ENCODE peak calls at places on chromosomes 1 and 21, in seven cellular contexts. L is CD8-positive, alpha-beta T cell; T is thoracic aorta; M is IMR-90; O is K562; V is OCI-LY7; I is tibial artery. D is an unnamed sample.

GRCh38 chr1:177800386-177801058 is 169.3 kb downstream of the SEC16B start:
- DNase-seq in I (no peak), V (no peak), L (no peak), O (no peak), T (no peak), M (peak; percentile 35), D (peak; percentile 88)

GRCh38 chr1:63902844-63903589 is 129.2 kb downstream of the ROR1 start:
- DNase-seq in I (peak; percentile 75), L (no peak), O (no peak), M (peak; percentile 29), T (no peak), V (no peak), D (no peak)

GRCh38 chr1:54653036-54653435 is 11.4 kb downstream of the MROH7 start:
- DNase-seq in V (no peak), M (peak; percentile 13), T (no peak), L (no peak), O (no peak), I (no peak), D (no peak)

GRCh38 chr1:63101336-63101735 is 221.0 kb upstream of the FOXD3 start:
- DNase-seq in L (no peak), O (no peak), T (no peak), V (no peak), M (no peak), I (no peak), D (no peak)

GRCh38 chr1:110237406-110238152 is 27.5 kb downstream of the KCNC4 start:
- DNase-seq in I (no peak), O (no peak), T (no peak), V (no peak), M (no peak), L (no peak), D (no peak)

GRCh38 chr1:221117548-221117951 is 238.3 kb downstream of the HLX start:
- DNase-seq in L (no peak), O (no peak), V (no peak), T (no peak), M (peak; percentile 77), I (peak; percentile 73), D (no peak)

GRCh38 chr1:24491577-24492360 is 10.9 kb upstream of the RCAN3 start:
- DNase-seq in V (no peak), T (no peak), M (no peak), L (no peak), I (peak; percentile 27), O (no peak), D (no peak)

GRCh38 chr21:41568606-41569385 is 60.8 kb upstream of the TMPRSS2 start:
- DNase-seq in V (no peak), I (no peak), T (no peak), L (no peak), O (no peak), M (no peak), D (no peak)

GRCh38 chr1:52662645-52663313 is 29.8 kb downstream of the SHISAL2A start:
- DNase-seq in L (no peak), V (no peak), I (no peak), M (peak; percentile 52), O (no peak), T (no peak), D (peak; percentile 75)

DNA sequence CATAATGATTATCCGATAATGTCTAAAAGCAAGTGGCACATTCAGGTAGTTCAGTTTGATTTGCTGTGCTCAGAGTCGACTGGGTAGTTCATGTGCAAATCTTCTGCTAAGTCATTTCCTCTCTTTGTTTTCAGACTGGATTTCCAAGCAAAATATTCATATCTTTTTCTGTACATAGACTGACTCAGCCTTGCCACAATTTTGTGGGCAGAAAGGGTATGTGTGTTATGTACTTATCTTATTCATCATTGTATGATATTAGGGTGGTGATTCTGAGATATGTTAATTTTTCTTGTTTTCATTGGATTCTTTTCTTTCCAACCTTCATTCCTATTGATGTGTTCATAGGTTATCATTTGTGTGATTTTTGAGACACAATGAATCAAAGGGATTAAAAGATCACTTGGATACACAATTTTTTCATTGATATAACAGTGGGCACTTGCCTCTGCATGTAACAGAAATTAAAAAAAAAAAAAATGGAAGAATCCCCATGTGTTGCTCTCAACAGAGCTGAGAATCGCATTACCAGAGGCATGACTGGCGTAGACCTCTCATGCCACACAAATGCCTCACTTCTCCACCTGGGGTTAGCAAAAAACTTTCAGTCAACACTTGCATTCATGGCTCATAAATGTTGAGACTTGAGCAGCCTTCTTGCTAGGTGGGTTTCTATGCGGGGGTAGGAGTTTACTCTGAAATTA is 355.5 kb downstream of the LTN1 start:
- DNase-seq in L (no peak), O (no peak), M (peak; percentile 94), V (no peak), I (no peak), T (no peak), D (peak; percentile 99)
- TF ChIP-seq CTCF in L (no peak), O (no peak), M (no peak), V (no peak), I (no peak), T (no peak), D (peak; percentile 51)

DNA sequence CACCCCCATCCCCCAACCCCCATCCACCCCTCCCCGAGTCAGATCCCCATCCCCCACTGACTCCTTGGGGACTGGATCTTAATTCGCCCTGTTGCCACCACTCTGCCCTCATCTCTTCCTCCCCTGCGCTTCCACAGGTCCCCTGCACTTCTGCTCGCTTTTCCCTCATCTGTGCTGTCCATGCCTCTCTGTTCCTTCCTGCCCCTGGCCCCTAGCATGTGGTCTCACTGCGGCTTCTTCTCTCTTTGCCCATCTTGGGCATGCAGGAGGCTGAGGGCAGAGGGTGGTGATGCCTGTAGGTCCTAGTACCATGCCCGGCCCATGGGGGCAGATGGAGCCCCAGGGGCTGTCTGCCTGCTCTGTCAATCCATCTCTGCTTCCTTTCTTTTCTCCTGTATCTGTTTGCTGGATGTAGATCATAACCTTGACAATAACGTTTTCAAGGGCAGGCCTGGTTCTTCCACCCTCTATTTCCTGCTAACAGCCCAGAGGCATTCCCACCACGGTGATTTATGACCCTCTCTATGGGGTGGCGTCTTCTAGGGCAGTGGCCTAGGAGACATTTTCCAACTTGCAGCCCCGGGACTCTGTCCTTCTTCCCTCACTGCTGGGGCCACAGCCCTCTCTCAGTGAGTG is 33.7 kb downstream of the TMEM51 start:
- DNase-seq in L (no peak), T (no peak), I (no peak), M (no peak), V (no peak), O (no peak), D (no peak)
- H3K4me1 ChIP-seq in L (no peaks in the 10 kb centered on the region), T (no peaks in the 10 kb centered on the region), I (no peaks in the 10 kb centered on the region), M (peaks cover 33% of the 10 kb centered on the region), V (no peaks in the 10 kb centered on the region), O (no peaks in the 10 kb centered on the region), D (peaks cover 5% of the 10 kb centered on the region)

GRCh38 chr1:187027259-187027658 is 198.5 kb downstream of the PLA2G4A start:
- DNase-seq in L (no peak), I (no peak), O (no peak), M (no peak), T (no peak), V (no peak), D (no peak)

GRCh38 chr1:187037973-187038553 is 209.3 kb downstream of the PLA2G4A start:
- DNase-seq in L (no peak), O (no peak), M (no peak), V (no peak), T (no peak), I (no peak), D (no peak)

GRCh38 chr1:187033721-187034120 is 205.0 kb downstream of the PLA2G4A start:
- DNase-seq in V (no peak), I (no peak), M (no peak), T (no peak), L (no peak), O (no peak), D (no peak)

GRCh38 chr1:187032982-187033705 is 204.4 kb downstream of the PLA2G4A start:
- DNase-seq in I (no peak), V (no peak), O (no peak), T (no peak), M (no peak), L (no peak), D (no peak)

DNA sequence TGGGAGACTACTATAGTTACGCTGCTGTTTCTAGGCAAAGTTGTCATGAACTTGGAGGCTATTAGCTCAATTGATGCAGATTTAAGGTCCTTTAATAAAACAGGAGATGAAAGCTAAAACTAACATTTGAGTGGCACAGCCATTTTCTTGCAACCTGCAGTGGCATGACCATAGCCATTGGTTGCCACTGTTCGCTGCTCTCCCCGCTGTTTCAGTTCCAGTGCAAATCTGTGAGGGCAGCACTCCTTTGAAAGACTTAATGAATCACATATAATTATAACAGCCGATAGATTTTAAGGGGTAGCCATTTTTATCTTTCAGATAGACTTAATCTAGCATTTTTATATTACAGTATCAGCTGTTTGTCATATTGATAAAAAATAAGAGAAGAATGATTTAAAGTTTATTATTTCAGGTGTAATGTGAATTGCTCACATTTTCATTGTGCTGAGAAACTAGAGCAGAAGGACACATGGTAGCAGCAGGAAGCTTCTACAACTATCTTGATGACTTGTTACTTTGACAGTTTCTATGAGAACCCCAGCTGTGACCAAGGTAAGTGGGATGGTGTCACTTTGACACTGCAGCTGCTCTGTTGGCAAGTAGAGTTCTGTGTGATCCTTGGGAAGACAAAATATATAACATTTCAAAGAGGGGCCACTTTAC is 203.7 kb downstream of the PLA2G4A start:
- DNase-seq in I (no peak), V (no peak), T (no peak), O (no peak), M (no peak), L (no peak), D (no peak)
- TF ChIP-seq CTCF in I (no peak), V (no peak), T (no peak), O (no peak), M (no peak), L (no peak), D (no peak)

DNA sequence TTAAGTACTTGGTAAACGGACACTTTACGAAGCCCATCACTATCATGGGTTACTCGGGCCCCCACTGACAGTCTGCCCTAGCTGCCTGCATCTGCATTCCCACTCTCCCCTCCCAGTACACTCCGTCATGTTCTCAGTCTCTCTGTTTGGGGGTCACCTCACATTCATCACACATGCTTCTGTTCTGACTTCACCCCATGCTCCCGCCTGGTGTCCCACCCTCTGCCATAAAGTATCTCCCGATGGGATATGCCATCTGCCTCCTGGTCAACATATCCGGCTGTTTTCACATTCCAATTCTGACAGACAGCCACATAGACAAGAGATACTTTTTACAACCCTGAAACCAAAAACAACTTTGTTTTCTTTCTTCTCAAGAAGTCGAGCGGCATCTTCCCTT is 1.0 kb downstream of the OLFML2B start:
- DNase-seq in V (no peak), O (no peak), I (no peak), M (no peak), L (no peak), T (no peak), D (no peak)
- H3K4me1 ChIP-seq in V (no peaks in the 10 kb centered on the region), O (peaks cover 4% of the 10 kb centered on the region), I (peaks cover 41% of the 10 kb centered on the region), M (peaks cover 5% of the 10 kb centered on the region), L (no peaks in the 10 kb centered on the region), T (peaks cover 33% of the 10 kb centered on the region), D (no peaks in the 10 kb centered on the region)

DNA sequence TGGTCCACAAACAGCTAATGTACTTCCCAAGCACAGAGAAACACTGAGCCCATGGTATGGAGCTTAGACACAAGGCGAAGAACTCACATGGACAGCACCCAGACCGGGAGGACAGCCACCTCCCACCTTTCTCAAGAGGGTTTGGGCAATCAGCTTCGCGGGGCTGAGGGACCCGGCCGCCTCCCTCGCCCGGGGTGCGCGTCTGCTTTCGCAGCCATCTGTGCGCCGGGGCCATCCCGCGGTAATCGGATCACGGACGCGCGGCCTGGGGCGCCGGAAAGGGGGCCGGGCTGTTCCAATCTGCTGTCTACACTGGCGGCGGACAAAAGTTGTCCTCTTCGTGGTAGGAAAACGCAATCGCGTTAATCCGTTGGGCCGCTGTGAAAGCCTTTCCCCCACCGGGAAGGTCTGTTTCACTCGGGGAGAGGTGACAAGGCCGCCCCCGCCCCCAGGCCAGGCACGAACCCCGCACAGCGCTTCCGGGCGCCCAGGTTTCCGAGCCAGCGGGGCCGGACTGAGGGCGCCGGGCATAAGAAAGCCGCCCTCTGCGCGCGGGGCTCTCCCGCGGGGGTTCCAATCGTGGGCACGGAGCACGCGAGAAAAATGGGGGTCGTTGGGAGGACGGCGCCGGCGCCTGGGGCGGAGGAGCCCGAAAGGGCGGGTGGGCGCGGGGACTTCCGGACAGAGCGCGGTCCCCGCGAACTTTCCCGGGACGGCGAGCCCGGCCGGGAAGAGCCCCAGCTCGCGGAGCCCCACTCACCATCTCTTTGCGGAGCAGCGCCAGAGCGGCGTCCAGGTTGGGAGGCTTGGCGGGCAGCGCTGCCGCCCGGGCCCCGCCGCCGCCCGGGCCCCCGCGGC is 664 bp downstream of the FAM89A start:
- DNase-seq in O (peak; percentile 69), T (no peak), L (no peak), I (no peak), V (peak; percentile 21), M (peak; percentile 37), D (peak; percentile 28)
- TF ChIP-seq CTCF in O (no peak), T (no peak), L (no peak), I (no peak), V (no peak), M (no peak), D (no peak)